ENCODE peak calls at places on chromosome 18, in five cellular contexts. P is NCI-H1092 treated with DMSO at 0.1 percent for 48 hours, I is fibroblast of mammary gland, Q is NCI-H1417, J is NB4. B is an unnamed sample.

GRCh38 chr18:37778417-37779165 is 213.0 kb upstream of the CELF4 start:
- DNase-seq in P (peak), I (peak), Q (peak), J (peak), B (peak)

GRCh38 chr18:28439870-28440269 is 262.9 kb upstream of the CDH2 start:
- DNase-seq in P (no peak), I (peak), Q (no peak), J (peak), B (no peak)

GRCh38 chr18:5180254-5180653 is 16.8 kb downstream of the AKAIN1 start:
- DNase-seq in P (no peak), I (no peak), Q (no peak), J (no peak), B (no peak)

GRCh38 chr18:61322265-61322873 is 10.9 kb upstream of the CDH20 start:
- DNase-seq in P (peak), I (peak), Q (peak), J (peak), B (peak)

GRCh38 chr18:832085-832681 is 20.1 kb upstream of the YES1 start:
- DNase-seq in P (peak), I (no peak), Q (peak), J (peak), B (no peak)

GRCh38 chr18:1503847-1504246 is 599.2 kb downstream of the ADCYAP1 start:
- DNase-seq in P (no peak), I (no peak), Q (no peak), J (no peak), B (no peak)

GRCh38 chr18:77058186-77058847 is 74.3 kb downstream of the MBP start:
- DNase-seq in P (no peak), I (peak), Q (no peak), J (no peak), B (peak)

GRCh38 chr18:8063733-8064132 is 496.6 kb downstream of the PTPRM start:
- DNase-seq in P (no peak), I (no peak), Q (peak), J (no peak), B (no peak)

GRCh38 chr18:49664086-49664890 is 102.4 kb downstream of the LIPG start:
- DNase-seq in P (peak), I (no peak), Q (peak), J (no peak), B (no peak)

GRCh38 chr18:10519999-10520935 is 5.6 kb upstream of the NAPG start:
- DNase-seq in P (peak), I (peak), Q (peak), J (peak), B (peak)

GRCh38 chr18:22977847-22978701 is 44.9 kb downstream of the RBBP8 start:
- DNase-seq in P (no peak), I (peak), Q (peak), J (no peak), B (peak)

GRCh38 chr18:3910507-3910906 is 460.5 kb downstream of the TGIF1 start:
- DNase-seq in P (no peak), I (peak), Q (no peak), J (no peak), B (peak)

GRCh38 chr18:67854340-67854739 is 337.8 kb upstream of the DSEL start:
- DNase-seq in P (no peak), I (peak), Q (no peak), J (no peak), B (no peak)

GRCh38 chr18:49500136-49500921 is 13.3 kb upstream of the C18orf32 start:
- DNase-seq in P (no peak), I (no peak), Q (peak), J (no peak), B (no peak)

GRCh38 chr18:14053661-14054060 is 78.6 kb downstream of the ZNF519 start:
- DNase-seq in P (no peak), I (no peak), Q (no peak), J (no peak), B (no peak)

GRCh38 chr18:42929857-42930256 is 185.6 kb downstream of the RIT2 start:
- DNase-seq in P (no peak), I (peak), Q (no peak), J (no peak), B (no peak)

GRCh38 chr18:6396843-6397242 is 17.9 kb downstream of the L3MBTL4 start:
- DNase-seq in P (no peak), I (no peak), Q (no peak), J (no peak), B (no peak)

GRCh38 chr18:40208951-40209350 is 1746.1 kb upstream of the PIK3C3 start:
- DNase-seq in P (no peak), I (no peak), Q (no peak), J (peak), B (no peak)

GRCh38 chr18:44946529-44947113 is 265.9 kb downstream of the SETBP1 start:
- DNase-seq in P (peak), I (no peak), Q (peak), J (no peak), B (no peak)

GRCh38 chr18:79952457-79952995 is 1.1 kb upstream of the SLC66A2 start:
- DNase-seq in P (no peak), I (no peak), Q (no peak), J (no peak), B (no peak)

GRCh38 chr18:22378672-22379282 is 38.9 kb downstream of the CTAGE1 start:
- DNase-seq in P (no peak), I (peak), Q (no peak), J (peak), B (no peak)

GRCh38 chr18:39453882-39454281 is 1888.3 kb upstream of the CELF4 start:
- DNase-seq in P (peak), I (peak), Q (peak), J (no peak), B (peak)

B was measured in NCI-H446.